ENCODE peak calls at places on chromosomes 7 and 10, in seven cellular contexts. One of them, this sample, is unnamed. For H3K4me1, the result is how much of the 10 kb centered on the place peaks cover.

GRCh38 chr10:83952273-83952672 is 187.0 kb upstream of the GHITM start:
- DNase-seq in PC-3: no peak
- DNase-seq in left ventricle myocardium inferior: no peak
- DNase-seq in right lobe of liver: no peak
- DNase-seq in OCI-LY7: no peak
- DNase-seq in hepatocyte: peak
- DNase-seq in neural progenitor cell: no peak
- DNase-seq in this sample: no peak

GRCh38 chr7:90968871-90969270 is 295.4 kb upstream of the FZD1 start:
- DNase-seq in left ventricle myocardium inferior: no peak
- DNase-seq in PC-3: no peak
- DNase-seq in right lobe of liver: no peak
- DNase-seq in neural progenitor cell: no peak
- DNase-seq in OCI-LY7: no peak
- DNase-seq in hepatocyte: no peak
- DNase-seq in this sample: no peak

GRCh38 chr10:58335306-58336005 is 650 bp downstream of the UBE2D1 start:
- DNase-seq in PC-3: peak
- DNase-seq in OCI-LY7: no peak
- DNase-seq in left ventricle myocardium inferior: peak
- DNase-seq in right lobe of liver: peak
- DNase-seq in neural progenitor cell: peak
- DNase-seq in hepatocyte: peak
- DNase-seq in this sample: peak

GRCh38 chr10:80590585-80591125 is 53.0 kb downstream of the SH2D4B start:
- DNase-seq in OCI-LY7: no peak
- DNase-seq in hepatocyte: no peak
- DNase-seq in right lobe of liver: peak
- DNase-seq in PC-3: no peak
- DNase-seq in neural progenitor cell: no peak
- DNase-seq in left ventricle myocardium inferior: no peak
- DNase-seq in this sample: no peak

GRCh38 chr10:24008164-24009066 is 200.5 kb upstream of the KIAA1217 start:
- DNase-seq in hepatocyte: peak
- DNase-seq in OCI-LY7: no peak
- DNase-seq in PC-3: peak
- DNase-seq in left ventricle myocardium inferior: peak
- DNase-seq in right lobe of liver: no peak
- DNase-seq in neural progenitor cell: peak
- DNase-seq in this sample: no peak

GRCh38 chr7:94576316-94576715 is 66.7 kb downstream of the CASD1 start:
- DNase-seq in hepatocyte: no peak
- DNase-seq in neural progenitor cell: no peak
- DNase-seq in right lobe of liver: no peak
- DNase-seq in OCI-LY7: no peak
- DNase-seq in left ventricle myocardium inferior: no peak
- DNase-seq in PC-3: no peak
- DNase-seq in this sample: no peak

GRCh38 chr7:14691597-14692203 is 210.9 kb downstream of the DGKB start:
- DNase-seq in right lobe of liver: peak
- DNase-seq in hepatocyte: peak
- DNase-seq in PC-3: peak
- DNase-seq in OCI-LY7: peak
- DNase-seq in left ventricle myocardium inferior: peak
- DNase-seq in neural progenitor cell: peak
- DNase-seq in this sample: peak

GRCh38 chr10:133346413-133346812 is 760 bp upstream of the PRAP1 start:
- DNase-seq in hepatocyte: no peak
- DNase-seq in neural progenitor cell: no peak
- DNase-seq in right lobe of liver: peak
- DNase-seq in left ventricle myocardium inferior: no peak
- DNase-seq in PC-3: no peak
- DNase-seq in OCI-LY7: no peak
- DNase-seq in this sample: no peak

GRCh38 chr7:74185016-74185415 is 10.9 kb downstream of the EIF4H start:
- DNase-seq in left ventricle myocardium inferior: no peak
- DNase-seq in PC-3: no peak
- DNase-seq in right lobe of liver: no peak
- DNase-seq in neural progenitor cell: no peak
- DNase-seq in OCI-LY7: no peak
- DNase-seq in hepatocyte: no peak
- DNase-seq in this sample: no peak

GRCh38 chr10:45373783-45374450 is at the start of gene ALOX5:
- DNase-seq in hepatocyte: peak
- DNase-seq in OCI-LY7: peak
- DNase-seq in left ventricle myocardium inferior: peak
- DNase-seq in neural progenitor cell: peak
- DNase-seq in right lobe of liver: peak
- DNase-seq in PC-3: peak
- DNase-seq in this sample: peak

GRCh38 chr7:33760146-33760545 is 145.2 kb upstream of the BMPER start:
- DNase-seq in right lobe of liver: no peak
- DNase-seq in hepatocyte: no peak
- DNase-seq in neural progenitor cell: no peak
- DNase-seq in left ventricle myocardium inferior: no peak
- DNase-seq in OCI-LY7: no peak
- DNase-seq in PC-3: no peak
- DNase-seq in this sample: no peak

GRCh38 chr7:2796358-2797352 is 47.5 kb downstream of the GNA12 start:
- DNase-seq in PC-3: no peak
- DNase-seq in right lobe of liver: peak
- DNase-seq in OCI-LY7: no peak
- DNase-seq in left ventricle myocardium inferior: peak
- DNase-seq in neural progenitor cell: no peak
- DNase-seq in hepatocyte: no peak
- DNase-seq in this sample: no peak

GRCh38 chr7:6260291-6261183 is 11.9 kb downstream of the CYTH3 start:
- DNase-seq in right lobe of liver: no peak
- DNase-seq in hepatocyte: no peak
- DNase-seq in left ventricle myocardium inferior: no peak
- DNase-seq in PC-3: no peak
- DNase-seq in OCI-LY7: no peak
- DNase-seq in neural progenitor cell: no peak
- DNase-seq in this sample: no peak

GRCh38 chr7:123650595-123650994 is 5.1 kb upstream of the LMOD2 start:
- DNase-seq in OCI-LY7: no peak
- DNase-seq in PC-3: no peak
- DNase-seq in neural progenitor cell: no peak
- DNase-seq in left ventricle myocardium inferior: no peak
- DNase-seq in right lobe of liver: no peak
- DNase-seq in hepatocyte: no peak
- DNase-seq in this sample: no peak

GRCh38 chr7:57529931-57530330 is 80.0 kb downstream of the ZNF716 start:
- DNase-seq in PC-3: no peak
- DNase-seq in neural progenitor cell: no peak
- DNase-seq in OCI-LY7: no peak
- DNase-seq in right lobe of liver: no peak
- DNase-seq in hepatocyte: no peak
- DNase-seq in left ventricle myocardium inferior: no peak
- DNase-seq in this sample: no peak

GRCh38 chr10:64537931-64538330 is 1016.7 kb downstream of the REEP3 start:
- DNase-seq in left ventricle myocardium inferior: no peak
- DNase-seq in neural progenitor cell: no peak
- DNase-seq in right lobe of liver: no peak
- DNase-seq in hepatocyte: no peak
- DNase-seq in OCI-LY7: no peak
- DNase-seq in PC-3: no peak
- DNase-seq in this sample: no peak

GRCh38 chr10:91875156-91875555 is 34.1 kb downstream of the FGFBP3 start:
- DNase-seq in hepatocyte: no peak
- DNase-seq in neural progenitor cell: no peak
- DNase-seq in OCI-LY7: no peak
- DNase-seq in right lobe of liver: no peak
- DNase-seq in left ventricle myocardium inferior: no peak
- DNase-seq in PC-3: no peak
- DNase-seq in this sample: no peak

GRCh38 chr7:116957874-116958273 is 4.6 kb downstream of the ST7 start:
- DNase-seq in neural progenitor cell: no peak
- DNase-seq in left ventricle myocardium inferior: no peak
- DNase-seq in hepatocyte: no peak
- DNase-seq in OCI-LY7: peak
- DNase-seq in PC-3: no peak
- DNase-seq in right lobe of liver: no peak
- DNase-seq in this sample: no peak

GRCh38 chr7:129713544-129713943 is 102.0 kb downstream of the NRF1 start:
- DNase-seq in PC-3: no peak
- DNase-seq in right lobe of liver: no peak
- DNase-seq in hepatocyte: no peak
- DNase-seq in OCI-LY7: no peak
- DNase-seq in neural progenitor cell: no peak
- DNase-seq in left ventricle myocardium inferior: no peak
- DNase-seq in this sample: no peak

GRCh38 chr10:77405771-77406241 is 231.8 kb downstream of the KCNMA1 start:
- DNase-seq in OCI-LY7: no peak
- DNase-seq in hepatocyte: peak
- DNase-seq in PC-3: peak
- DNase-seq in left ventricle myocardium inferior: peak
- DNase-seq in right lobe of liver: peak
- DNase-seq in neural progenitor cell: peak
- DNase-seq in this sample: peak

GRCh38 chr7:132878228-132878919 is 203.5 kb downstream of the CHCHD3 start:
- DNase-seq in hepatocyte: no peak
- DNase-seq in right lobe of liver: no peak
- DNase-seq in neural progenitor cell: no peak
- DNase-seq in OCI-LY7: no peak
- DNase-seq in left ventricle myocardium inferior: no peak
- DNase-seq in PC-3: peak
- DNase-seq in this sample: no peak

GRCh38 chr10:87928996-87929395 is 65.6 kb downstream of the PTEN start:
- DNase-seq in OCI-LY7: no peak
- DNase-seq in PC-3: no peak
- DNase-seq in right lobe of liver: no peak
- DNase-seq in neural progenitor cell: no peak
- DNase-seq in hepatocyte: no peak
- DNase-seq in left ventricle myocardium inferior: no peak
- DNase-seq in this sample: no peak

GRCh38 chr10:76133597-76134255 is 702.3 kb downstream of the LRMDA start:
- DNase-seq in OCI-LY7: no peak
- DNase-seq in PC-3: no peak
- DNase-seq in left ventricle myocardium inferior: no peak
- DNase-seq in right lobe of liver: no peak
- DNase-seq in neural progenitor cell: no peak
- DNase-seq in hepatocyte: no peak
- DNase-seq in this sample: no peak

GRCh38 chr10:90222939-90223338 is 521.5 kb downstream of the KIF20B start:
- DNase-seq in PC-3: no peak
- DNase-seq in neural progenitor cell: no peak
- DNase-seq in right lobe of liver: no peak
- DNase-seq in OCI-LY7: no peak
- DNase-seq in hepatocyte: no peak
- DNase-seq in left ventricle myocardium inferior: no peak
- DNase-seq in this sample: no peak

GRCh38 chr7:2488272-2488645 is 12.1 kb upstream of the GRIFIN start:
- DNase-seq in OCI-LY7: no peak
- DNase-seq in right lobe of liver: no peak
- DNase-seq in neural progenitor cell: no peak
- DNase-seq in left ventricle myocardium inferior: peak
- DNase-seq in PC-3: no peak
- DNase-seq in hepatocyte: no peak
- DNase-seq in this sample: no peak

DNA sequence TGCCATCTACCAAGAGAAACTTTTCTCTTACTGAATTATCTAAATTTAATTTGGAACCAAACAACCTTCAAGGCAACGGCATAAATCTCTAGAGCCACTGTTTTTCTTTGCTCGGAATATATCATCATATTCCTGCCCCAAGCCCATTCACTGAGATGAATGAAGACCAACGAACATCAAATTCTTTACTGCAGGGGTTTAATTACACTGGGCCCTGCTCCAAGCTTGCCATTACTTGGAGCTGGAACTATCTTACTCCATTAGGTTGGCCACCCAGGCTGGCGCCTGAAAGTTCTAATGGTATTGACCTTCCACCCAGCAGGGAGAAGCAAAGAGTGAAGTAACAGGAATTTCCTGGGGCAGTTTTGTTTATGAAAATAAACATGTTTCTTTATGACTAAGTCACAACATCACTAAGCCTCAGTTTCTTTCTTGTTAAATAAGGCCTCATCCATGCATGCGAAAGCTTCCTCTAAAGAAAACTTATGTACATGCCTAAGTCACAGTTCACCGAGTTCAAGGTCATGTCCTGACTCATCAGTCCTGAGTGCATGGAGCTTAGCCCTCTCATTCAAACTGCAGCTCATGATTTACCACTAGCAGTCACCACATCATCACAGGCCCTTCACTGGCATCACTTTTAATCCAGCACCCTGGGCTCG is 42.0 kb upstream of the ANAPC16 start:
- DNase-seq in neural progenitor cell: no peak
- DNase-seq in OCI-LY7: peak
- DNase-seq in hepatocyte: peak
- DNase-seq in right lobe of liver: no peak
- DNase-seq in PC-3: no peak
- DNase-seq in left ventricle myocardium inferior: no peak
- DNase-seq in this sample: no peak
- H3K4me1 ChIP-seq in neural progenitor cell: under half
- H3K4me1 ChIP-seq in OCI-LY7: under half
- H3K4me1 ChIP-seq in hepatocyte: under half
- H3K4me1 ChIP-seq in right lobe of liver: under half
- H3K4me1 ChIP-seq in PC-3: under half
- H3K4me1 ChIP-seq in left ventricle myocardium inferior: half or more
- H3K4me1 ChIP-seq in this sample: under half

GRCh38 chr7:76066716-76067503 is 19.0 kb downstream of the MDH2 start:
- DNase-seq in left ventricle myocardium inferior: no peak
- DNase-seq in neural progenitor cell: no peak
- DNase-seq in hepatocyte: no peak
- DNase-seq in PC-3: no peak
- DNase-seq in right lobe of liver: no peak
- DNase-seq in OCI-LY7: no peak
- DNase-seq in this sample: no peak
- H3K27ac ChIP-seq in left ventricle myocardium inferior: peak
- H3K27ac ChIP-seq in neural progenitor cell: no peak
- H3K27ac ChIP-seq in hepatocyte: no peak
- H3K27ac ChIP-seq in PC-3: peak
- H3K27ac ChIP-seq in right lobe of liver: no peak
- H3K27ac ChIP-seq in OCI-LY7: no peak
- H3K27ac ChIP-seq in this sample: no peak

GRCh38 chr10:125000366-125001312 is 58.7 kb downstream of the ZRANB1 start:
- DNase-seq in left ventricle myocardium inferior: peak
- DNase-seq in hepatocyte: no peak
- DNase-seq in neural progenitor cell: peak
- DNase-seq in OCI-LY7: no peak
- DNase-seq in right lobe of liver: peak
- DNase-seq in PC-3: no peak
- DNase-seq in this sample: no peak
- H3K4me1 ChIP-seq in left ventricle myocardium inferior: half or more
- H3K4me1 ChIP-seq in hepatocyte: under half
- H3K4me1 ChIP-seq in neural progenitor cell: under half
- H3K4me1 ChIP-seq in OCI-LY7: under half
- H3K4me1 ChIP-seq in right lobe of liver: under half
- H3K4me1 ChIP-seq in PC-3: under half
- H3K4me1 ChIP-seq in this sample: under half

DNA sequence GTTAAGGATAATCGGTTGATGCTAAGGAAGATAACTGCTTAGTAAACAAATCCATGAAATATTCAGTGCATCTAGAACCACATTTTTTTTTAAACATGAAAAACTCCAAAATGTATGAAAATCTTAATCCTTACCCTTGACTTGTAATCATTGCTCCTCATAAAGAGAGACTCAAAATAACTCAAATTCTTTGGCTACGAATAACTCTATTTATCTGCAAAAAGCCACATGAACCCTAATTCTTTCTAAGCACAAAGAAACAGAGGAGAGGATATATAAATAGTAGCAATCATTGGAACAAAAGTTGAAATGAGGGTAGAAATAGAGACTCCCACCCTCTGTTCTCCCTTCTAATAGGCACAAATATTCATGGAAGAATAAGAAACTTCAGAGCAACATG is 40.2 kb downstream of the ANK3 start:
- DNase-seq in PC-3: peak
- DNase-seq in neural progenitor cell: no peak
- DNase-seq in right lobe of liver: no peak
- DNase-seq in left ventricle myocardium inferior: no peak
- DNase-seq in hepatocyte: no peak
- DNase-seq in OCI-LY7: no peak
- DNase-seq in this sample: no peak
- H3K27ac ChIP-seq in PC-3: no peak
- H3K27ac ChIP-seq in neural progenitor cell: no peak
- H3K27ac ChIP-seq in right lobe of liver: no peak
- H3K27ac ChIP-seq in left ventricle myocardium inferior: no peak
- H3K27ac ChIP-seq in hepatocyte: no peak
- H3K27ac ChIP-seq in OCI-LY7: no peak
- H3K27ac ChIP-seq in this sample: no peak